ENCODE peak calls at places on chromosomes 3 and 15, in seven cellular contexts. S is EH; T is dermis blood vessel endothelial cell; Q is activated effector memory CD4-positive, alpha-beta T cell treated with Interleukin-2 at 50 U/mL for 16 hours; E is nucleus accumbens; U is A673; Z is hypothalamus. X is an unnamed sample.

GRCh38 chr3:14143826-14144225 is 19.0 kb downstream of the TMEM43 start:
- DNase-seq in S (peak), T (peak), Q (no peak), E (no peak), U (peak), Z (no peak), X (no peak)

GRCh38 chr3:192409838-192410683 is 317.3 kb downstream of the FGF12 start:
- DNase-seq in S (no peak), T (peak), Q (no peak), E (peak), U (peak), Z (no peak), X (no peak)

GRCh38 chr3:22361465-22361864 is 610.5 kb upstream of the ZNF385D start:
- DNase-seq in S (no peak), T (no peak), Q (no peak), E (no peak), U (no peak), Z (no peak), X (no peak)

GRCh38 chr15:45795487-45796069 is 160.7 kb downstream of the SQOR start:
- DNase-seq in S (peak), T (peak), Q (no peak), E (no peak), U (peak), Z (no peak), X (no peak)

GRCh38 chr15:51368751-51369450 is 27.4 kb downstream of the GLDN start:
- DNase-seq in S (peak), T (no peak), Q (no peak), E (no peak), U (no peak), Z (no peak), X (no peak)

GRCh38 chr3:12648384-12648959 is 15.4 kb downstream of the RAF1 start:
- DNase-seq in S (no peak), T (peak), Q (no peak), E (no peak), U (no peak), Z (no peak), X (no peak)

GRCh38 chr3:153111056-153111455 is 51.0 kb upstream of the RAP2B start:
- DNase-seq in S (peak), T (no peak), Q (no peak), E (no peak), U (no peak), Z (no peak), X (no peak)

GRCh38 chr15:68795298-68795848 is 25.3 kb downstream of the ANP32A start:
- DNase-seq in S (peak), T (peak), Q (peak), E (peak), U (peak), Z (peak), X (peak)

GRCh38 chr15:80815076-80815475 is 35.9 kb downstream of the CEMIP start:
- DNase-seq in S (no peak), T (no peak), Q (no peak), E (no peak), U (no peak), Z (no peak), X (no peak)

GRCh38 chr15:74460298-74460697 is 662 bp downstream of the UBL7 start:
- DNase-seq in S (no peak), T (peak), Q (no peak), E (no peak), U (no peak), Z (no peak), X (no peak)

GRCh38 chr15:48573780-48574179 is 71.7 kb downstream of the FBN1 start:
- DNase-seq in S (no peak), T (no peak), Q (no peak), E (no peak), U (no peak), Z (no peak), X (no peak)

GRCh38 chr3:170531557-170532335 is 54.1 kb downstream of the SLC7A14 start:
- DNase-seq in S (no peak), T (peak), Q (no peak), E (no peak), U (no peak), Z (no peak), X (peak)

GRCh38 chr3:43773273-43774104 is 82.8 kb downstream of the ABHD5 start:
- DNase-seq in S (peak), T (no peak), Q (no peak), E (no peak), U (no peak), Z (no peak), X (no peak)

GRCh38 chr15:43509002-43509922 is 8.1 kb upstream of the MAP1A start:
- DNase-seq in S (peak), T (no peak), Q (no peak), E (peak), U (no peak), Z (no peak), X (no peak)

GRCh38 chr3:131568460-131568859 is 65.7 kb upstream of the MRPL3 start:
- DNase-seq in S (no peak), T (no peak), Q (no peak), E (no peak), U (peak), Z (no peak), X (no peak)

GRCh38 chr3:40690696-40691597 is 166.2 kb downstream of the ZNF621 start:
- DNase-seq in S (no peak), T (no peak), Q (no peak), E (no peak), U (no peak), Z (no peak), X (peak)

GRCh38 chr3:36305929-36306520 is 74.3 kb upstream of the STAC start:
- DNase-seq in S (peak), T (no peak), Q (no peak), E (no peak), U (no peak), Z (no peak), X (no peak)

GRCh38 chr3:172709776-172710708 is 825 bp downstream of the NCEH1 start:
- DNase-seq in S (peak), T (peak), Q (no peak), E (peak), U (peak), Z (no peak), X (peak)

GRCh38 chr3:131602011-131602779 is 99.4 kb upstream of the MRPL3 start:
- DNase-seq in S (peak), T (no peak), Q (no peak), E (no peak), U (peak), Z (no peak), X (no peak)

GRCh38 chr3:171396048-171396447 is 64.2 kb downstream of the TNIK start:
- DNase-seq in S (peak), T (peak), Q (no peak), E (no peak), U (no peak), Z (no peak), X (no peak)

GRCh38 chr3:27521872-27522265 is 37.7 kb upstream of the SLC4A7 start:
- DNase-seq in S (no peak), T (no peak), Q (no peak), E (no peak), U (no peak), Z (no peak), X (no peak)

GRCh38 chr3:197490098-197490497 is 65.7 kb downstream of the BDH1 start:
- DNase-seq in S (peak), T (peak), Q (no peak), E (no peak), U (no peak), Z (no peak), X (no peak)

GRCh38 chr15:73573572-73573971 is 59.6 kb downstream of the NPTN start:
- DNase-seq in S (peak), T (peak), Q (no peak), E (no peak), U (peak), Z (no peak), X (no peak)

GRCh38 chr3:36960502-36960901 is 15.6 kb upstream of the TRANK1 start:
- DNase-seq in S (no peak), T (no peak), Q (no peak), E (no peak), U (no peak), Z (no peak), X (no peak)

GRCh38 chr3:178602864-178603263 is 66.6 kb downstream of the KCNMB2 start:
- DNase-seq in S (no peak), T (no peak), Q (no peak), E (no peak), U (no peak), Z (no peak), X (no peak)

GRCh38 chr3:87488725-87489124 is 212.3 kb upstream of the POU1F1 start:
- DNase-seq in S (peak), T (no peak), Q (no peak), E (no peak), U (no peak), Z (no peak), X (no peak)

GRCh38 chr15:41820791-41821423 is 7.0 kb upstream of the JMJD7 start:
- DNase-seq in S (no peak), T (no peak), Q (no peak), E (no peak), U (no peak), Z (no peak), X (no peak)

GRCh38 chr3:143951351-143951971 is 20.2 kb upstream of the DIPK2A start:
- DNase-seq in S (peak), T (peak), Q (no peak), E (no peak), U (peak), Z (no peak), X (no peak)

GRCh38 chr3:13480340-13481318 is 523 bp downstream of the HDAC11 start:
- DNase-seq in S (no peak), T (peak), Q (no peak), E (peak), U (peak), Z (peak), X (no peak)

GRCh38 chr3:38474928-38475605 is 21.1 kb upstream of the EXOG start:
- DNase-seq in S (no peak), T (no peak), Q (no peak), E (no peak), U (no peak), Z (no peak), X (no peak)

GRCh38 chr3:50275160-50275995 is 3.5 kb upstream of the LSMEM2 start:
- DNase-seq in S (no peak), T (no peak), Q (no peak), E (no peak), U (no peak), Z (no peak), X (no peak)